ENCODE peak calls at places on chromosomes 13 and 19, in seven cellular contexts. M is GM23338, B is HCT116, L is PC-3, K is GM23248, Z is PC-9, V is MM.1S. S is an unnamed sample. For H3K9me2, the result is how much of the 10 kb centered on the place peaks cover.

GRCh38 chr19:53196777-53197396 is 3.7 kb upstream of the ZNF665 start:
- DNase-seq in M (peak), B (peak), L (peak), K (peak), Z (peak), V (no peak), S (peak)

GRCh38 chr13:52975969-52976368 is 52.6 kb upstream of the OLFM4 start:
- DNase-seq in M (no peak), B (no peak), L (no peak), K (no peak), Z (no peak), V (no peak), S (no peak)

GRCh38 chr13:23723463-23723862 is 153.3 kb downstream of the TNFRSF19 start:
- DNase-seq in M (no peak), B (no peak), L (peak), K (peak), Z (no peak), V (no peak), S (no peak)

GRCh38 chr13:111895896-111896821 is 170.8 kb upstream of the SOX1 start:
- DNase-seq in M (no peak), B (no peak), L (no peak), K (no peak), Z (no peak), V (no peak), S (no peak)

GRCh38 chr13:112771877-112772538 is 82.2 kb downstream of the ATP11A start:
- DNase-seq in M (no peak), B (no peak), L (no peak), K (no peak), Z (no peak), V (no peak), S (no peak)

GRCh38 chr13:32314968-32315254 is 252 bp downstream of the ZAR1L start:
- DNase-seq in M (peak), B (peak), L (peak), K (peak), Z (peak), V (peak), S (peak)

GRCh38 chr19:13934785-13935109 is 3.5 kb downstream of the PODNL1 start:
- DNase-seq in M (no peak), B (no peak), L (no peak), K (no peak), Z (no peak), V (no peak), S (no peak)

GRCh38 chr19:33933931-33934330 is 137.3 kb downstream of the KCTD15 start:
- DNase-seq in M (no peak), B (no peak), L (no peak), K (no peak), Z (no peak), V (no peak), S (no peak)

GRCh38 chr13:54687173-54687572 is 1658.6 kb downstream of the OLFM4 start:
- DNase-seq in M (no peak), B (no peak), L (peak), K (no peak), Z (no peak), V (no peak), S (no peak)

GRCh38 chr13:37138169-37138568 is 32.7 kb upstream of the CSNK1A1L start:
- DNase-seq in M (peak), B (peak), L (peak), K (peak), Z (no peak), V (no peak), S (no peak)

GRCh38 chr13:41827507-41828213 is 133.2 kb downstream of the VWA8 start:
- DNase-seq in M (no peak), B (peak), L (peak), K (peak), Z (peak), V (no peak), S (peak)

GRCh38 chr19:54335979-54336892 is 2.7 kb downstream of the LILRA4 start:
- DNase-seq in M (no peak), B (no peak), L (no peak), K (no peak), Z (no peak), V (no peak), S (no peak)

GRCh38 chr13:25169951-25170553 is 2.0 kb downstream of the AMER2 start:
- DNase-seq in M (no peak), B (no peak), L (no peak), K (no peak), Z (no peak), V (no peak), S (no peak)

GRCh38 chr13:36814465-36814864 is 4.6 kb upstream of the RFXAP start:
- DNase-seq in M (no peak), B (no peak), L (no peak), K (no peak), Z (no peak), V (no peak), S (peak)

GRCh38 chr19:2819540-2820111 is at the start of gene ZNF554:
- DNase-seq in M (peak), B (peak), L (peak), K (peak), Z (peak), V (peak), S (peak)

GRCh38 chr13:48160879-48161278 is 66.0 kb upstream of the MED4 start:
- DNase-seq in M (no peak), B (no peak), L (peak), K (peak), Z (no peak), V (no peak), S (no peak)

GRCh38 chr13:30052127-30052526 is 201.7 kb upstream of the UBL3 start:
- DNase-seq in M (peak), B (no peak), L (no peak), K (no peak), Z (no peak), V (no peak), S (no peak)

GRCh38 chr13:25300861-25301346 is 521 bp upstream of the NUP58 start:
- DNase-seq in M (peak), B (no peak), L (no peak), K (no peak), Z (no peak), V (no peak), S (no peak)

DNA sequence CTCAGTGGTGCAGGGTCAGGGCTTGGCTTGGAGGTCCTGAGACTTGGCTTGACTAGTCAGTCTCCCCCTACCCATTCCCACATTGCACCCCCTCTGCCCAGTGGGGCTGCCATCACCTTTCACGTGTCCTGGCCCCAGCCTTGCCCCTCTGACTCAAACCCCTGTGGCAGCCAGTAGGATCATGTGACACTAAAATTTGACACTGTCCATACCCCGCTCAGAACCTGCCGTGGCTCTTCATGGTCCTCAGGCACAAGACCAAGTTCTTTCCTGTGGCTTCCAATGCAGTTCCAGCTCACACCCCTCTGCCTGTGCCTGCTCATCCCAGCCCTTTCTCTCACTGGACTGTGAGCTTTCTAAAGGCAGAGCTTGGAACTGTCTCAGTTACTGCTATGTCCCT is 2.2 kb downstream of the PSMD8 start:
- DNase-seq in M (no peak), B (no peak), L (no peak), K (no peak), Z (no peak), V (no peak), S (no peak)
- H3K4me2 ChIP-seq in M (no peak), B (peak), L (peak), K (peak), Z (peak), V (peak), S (peak)

GRCh38 chr13:40662866-40663265 is 3.6 kb downstream of the FOXO1 start:
- DNase-seq in M (peak), B (no peak), L (no peak), K (no peak), Z (no peak), V (peak), S (no peak)
- H3K9me2 ChIP-seq in M (under half), B (under half), L (under half), K (under half), Z (under half), V (under half), S (under half)

GRCh38 chr19:10418281-10419199 is 1.8 kb upstream of the PDE4A start:
- DNase-seq in M (peak), B (no peak), L (no peak), K (peak), Z (no peak), V (no peak), S (peak)

GRCh38 chr19:10416083-10416379 is 4.3 kb upstream of the PDE4A start:
- DNase-seq in M (no peak), B (no peak), L (no peak), K (no peak), Z (no peak), V (no peak), S (no peak)

GRCh38 chr19:10419200-10419645 is 1.1 kb upstream of the PDE4A start:
- DNase-seq in M (no peak), B (no peak), L (no peak), K (peak), Z (no peak), V (no peak), S (peak)

GRCh38 chr19:10417598-10418280 is 2.6 kb upstream of the PDE4A start:
- DNase-seq in M (peak), B (no peak), L (peak), K (no peak), Z (no peak), V (no peak), S (peak)

DNA sequence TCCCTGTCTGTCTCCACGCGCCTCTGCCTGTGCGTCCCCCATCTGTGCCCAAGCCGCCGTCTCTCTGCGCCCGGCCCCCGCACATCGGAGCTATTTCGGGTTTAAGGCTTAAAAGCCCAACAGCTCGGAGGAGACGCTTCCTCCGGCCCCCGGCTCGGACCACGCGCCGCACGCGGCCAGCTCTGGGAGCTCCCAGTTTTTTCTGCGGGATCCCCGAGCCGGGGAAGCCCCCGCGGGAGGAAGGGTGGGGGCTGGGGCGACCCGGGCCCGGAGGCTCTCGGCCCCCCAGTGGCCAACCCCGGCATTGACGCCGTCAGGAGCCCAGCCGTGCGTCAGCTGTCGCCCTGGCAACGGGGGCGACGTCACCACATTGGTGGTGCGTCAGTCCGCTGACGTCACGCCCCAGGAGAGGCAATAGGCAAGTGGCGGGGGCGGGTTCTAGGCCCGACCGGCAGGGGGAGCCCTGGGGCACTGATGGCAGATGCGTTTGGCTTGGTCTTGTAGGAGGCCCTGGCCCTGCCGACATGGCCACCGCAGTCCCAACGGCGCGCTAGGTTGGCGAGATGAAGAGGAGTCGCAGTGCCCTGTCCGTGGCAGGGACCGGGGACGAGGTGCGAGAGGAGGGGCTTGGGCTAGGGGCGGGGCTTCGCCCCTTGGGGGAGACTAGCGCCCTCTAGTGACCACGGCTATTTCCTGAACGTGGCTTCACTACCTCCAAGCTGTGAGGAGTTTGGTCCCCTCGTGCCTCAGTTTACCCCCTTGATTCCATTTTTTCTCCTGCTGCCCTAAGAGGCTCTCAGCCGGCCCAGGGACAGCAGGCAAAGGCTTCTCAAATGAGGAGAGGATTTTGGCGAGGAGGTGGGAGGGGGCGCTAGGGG is 3.7 kb upstream of the PDE4A start:
- DNase-seq in M (peak), B (peak), L (peak), K (peak), Z (peak), V (peak), S (peak)
- TF ChIP-seq EZH2 in M (no peak), B (no peak), L (no peak), K (no peak), Z (no peak), V (no peak), S (no peak)

GRCh38 chr19:1017906-1018305 is 3.0 kb downstream of the TMEM259 start:
- DNase-seq in M (no peak), B (no peak), L (no peak), K (no peak), Z (no peak), V (no peak), S (no peak)

GRCh38 chr19:1015782-1016646 is 4.9 kb downstream of the TMEM259 start:
- DNase-seq in M (peak), B (no peak), L (no peak), K (no peak), Z (no peak), V (peak), S (no peak)

GRCh38 chr19:1015061-1015781 is 5.7 kb downstream of the TMEM259 start:
- DNase-seq in M (no peak), B (no peak), L (no peak), K (no peak), Z (no peak), V (no peak), S (no peak)

GRCh38 chr19:1017115-1017905 is 3.6 kb downstream of the TMEM259 start:
- DNase-seq in M (no peak), B (no peak), L (peak), K (no peak), Z (peak), V (peak), S (no peak)

GRCh38 chr19:1016647-1017114 is 4.2 kb downstream of the TMEM259 start:
- DNase-seq in M (no peak), B (no peak), L (peak), K (peak), Z (no peak), V (peak), S (peak)
- H3K4me2 ChIP-seq in M (peak), B (peak), L (peak), K (peak), Z (peak), V (peak), S (peak)

DNA sequence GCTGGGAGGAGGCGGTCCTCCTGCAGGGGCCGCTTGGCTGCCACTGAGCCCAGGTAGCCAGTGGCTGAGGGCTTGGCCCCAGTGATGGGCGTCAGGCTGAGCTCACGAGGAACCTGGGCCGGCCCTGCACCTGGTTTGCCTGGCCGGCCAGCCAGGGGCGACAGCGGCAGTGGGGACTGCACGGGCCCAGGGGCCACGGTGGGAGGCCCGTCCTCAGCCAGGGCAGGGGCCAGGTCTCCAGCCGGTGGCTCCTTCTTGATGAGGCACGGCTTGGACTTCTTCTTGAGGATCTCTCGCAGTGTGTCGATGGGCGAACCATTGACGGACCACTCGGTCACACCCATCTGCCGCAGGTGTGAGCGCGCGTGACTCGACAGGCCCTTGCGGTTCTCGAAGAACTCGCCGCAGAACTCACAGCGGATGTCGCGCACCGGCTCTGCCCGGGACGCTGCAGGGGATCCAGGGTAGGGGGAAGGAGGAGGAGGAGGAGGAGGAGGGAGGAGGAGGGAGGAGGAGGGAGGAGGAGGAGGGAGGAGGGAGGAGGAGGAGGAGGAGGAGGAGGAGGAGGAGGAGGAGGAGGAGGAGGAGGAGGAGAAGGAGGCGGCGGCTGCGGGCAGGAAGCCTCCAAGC is 6.6 kb upstream of the AKAP8L start:
- DNase-seq in M (no peak), B (no peak), L (no peak), K (no peak), Z (no peak), V (no peak), S (no peak)
- H3K9me2 ChIP-seq in M (under half), B (under half), L (under half), K (under half), Z (under half), V (under half), S (under half)

GRCh38 chr19:46818812-46819211 is 30.4 kb upstream of the SLC1A5 start:
- DNase-seq in M (peak), B (no peak), L (peak), K (peak), Z (no peak), V (peak), S (no peak)
- TF ChIP-seq EZH2 in M (no peak), B (no peak), L (no peak), K (no peak), Z (no peak), V (no peak), S (no peak)

GRCh38 chr19:48685583-48685982 is 10.2 kb upstream of the FUT2 start:
- DNase-seq in M (no peak), B (no peak), L (peak), K (no peak), Z (peak), V (no peak), S (peak)

GRCh38 chr19:48681127-48681470 is 8.3 kb upstream of the NTN5 start:
- DNase-seq in M (no peak), B (no peak), L (no peak), K (peak), Z (no peak), V (no peak), S (no peak)

GRCh38 chr19:48686103-48686502 is 9.7 kb upstream of the FUT2 start:
- DNase-seq in M (no peak), B (no peak), L (peak), K (no peak), Z (no peak), V (no peak), S (no peak)

GRCh38 chr19:48680436-48681126 is 7.8 kb upstream of the NTN5 start:
- DNase-seq in M (no peak), B (no peak), L (no peak), K (no peak), Z (no peak), V (no peak), S (no peak)

GRCh38 chr19:48683349-48683748 is 10.5 kb upstream of the NTN5 start:
- DNase-seq in M (no peak), B (no peak), L (no peak), K (peak), Z (no peak), V (peak), S (no peak)
- H3K4me2 ChIP-seq in M (no peak), B (no peak), L (no peak), K (peak), Z (no peak), V (peak), S (no peak)

S was measured in hepatocyte.